ENCODE peak calls at places on chromosomes 6 and 20, in six cellular contexts. A, D, F, N, L and Y are unnamed samples.

GRCh38 chr6:13923527-13924145 is 1.1 kb upstream of the RNF182 start:
- DNase-seq in D (no peak), F (no peak), N (no peak), A (no peak), L (peak; percentile 64), Y (no peak)

GRCh38 chr6:168683621-168684020 is 242.6 kb downstream of the SMOC2 start:
- DNase-seq in A (no peak), L (no peak), D (no peak), F (no peak), N (no peak), Y (no peak)

GRCh38 chr6:124669713-124670480 is 292.3 kb upstream of the RNF217 start:
- DNase-seq in D (no peak), A (no peak), L (no peak), N (no peak), F (no peak), Y (no peak)

GRCh38 chr20:58714340-58714922 is 21.8 kb downstream of the NPEPL1 start:
- DNase-seq in L (no peak), N (no peak), D (peak; percentile 2), A (no peak), F (no peak), Y (no peak)

GRCh38 chr6:35370124-35370741 is 27.9 kb downstream of the PPARD start:
- DNase-seq in N (peak; percentile 73), F (no peak), L (peak; percentile 94), D (peak; percentile 50), A (peak; percentile 73), Y (peak; percentile 71)

GRCh38 chr20:6636209-6637159 is 131.0 kb upstream of the BMP2 start:
- DNase-seq in A (no peak), F (peak; percentile 66), D (peak; percentile 81), L (peak; percentile 82), N (no peak), Y (peak; percentile 5)

GRCh38 chr6:142696689-142697088 is 248.3 kb downstream of the HIVEP2 start:
- DNase-seq in F (no peak), D (no peak), N (peak; percentile 66), L (peak; percentile 86), A (no peak), Y (no peak)

GRCh38 chr6:29887330-29887818 is 55.0 kb upstream of the HLA-A start:
- DNase-seq in A (peak; percentile 8), F (peak; percentile 67), D (peak; percentile 58), L (peak; percentile 12), N (no peak), Y (no peak)

GRCh38 chr20:46139243-46139889 is 21.3 kb downstream of the CD40 start:
- DNase-seq in D (no peak), L (no peak), A (no peak), F (no peak), N (no peak), Y (no peak)

GRCh38 chr6:96775727-96776400 is 61.4 kb downstream of the GPR63 start:
- DNase-seq in D (no peak), N (no peak), A (no peak), F (no peak), L (no peak), Y (no peak)

GRCh38 chr6:96777113-96777512 is 60.2 kb downstream of the GPR63 start:
- DNase-seq in D (no peak), A (no peak), F (no peak), L (no peak), N (no peak), Y (no peak)

GRCh38 chr6:96783307-96783706 is 54.0 kb downstream of the GPR63 start:
- DNase-seq in D (no peak), N (no peak), F (no peak), A (no peak), L (no peak), Y (no peak)

GRCh38 chr6:96784650-96785049 is 52.6 kb downstream of the GPR63 start:
- DNase-seq in L (no peak), F (no peak), A (no peak), D (no peak), N (no peak), Y (no peak)

DNA sequence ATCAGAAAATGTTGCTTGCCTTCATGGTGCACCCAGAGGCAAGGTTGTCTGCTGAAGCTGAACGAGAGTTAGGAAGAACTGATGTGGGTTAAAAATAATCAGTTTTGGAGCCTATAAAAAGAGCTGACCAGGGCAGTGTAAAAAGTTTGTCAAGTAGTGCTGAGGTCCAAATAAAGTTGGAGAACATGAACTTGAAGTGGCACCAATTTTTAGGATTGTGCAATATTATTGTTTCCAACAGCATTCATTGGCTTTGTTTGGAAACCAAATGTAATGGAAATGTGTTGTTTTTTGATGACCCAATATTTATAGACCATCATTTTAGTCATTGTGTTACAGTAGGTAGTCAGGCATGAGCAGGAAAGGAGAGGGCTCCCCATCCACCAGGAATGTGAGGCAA is 55.7 kb downstream of the GPR63 start:
- DNase-seq in N (no peak), D (no peak), A (no peak), F (no peak), L (no peak), Y (no peak)
- H3K9me2 ChIP-seq in N (no peaks in the 10 kb centered on the region), D (no peaks in the 10 kb centered on the region), A (no peaks in the 10 kb centered on the region), F (peaks cover 4% of the 10 kb centered on the region), L (no peaks in the 10 kb centered on the region), Y (no peaks in the 10 kb centered on the region)

DNA sequence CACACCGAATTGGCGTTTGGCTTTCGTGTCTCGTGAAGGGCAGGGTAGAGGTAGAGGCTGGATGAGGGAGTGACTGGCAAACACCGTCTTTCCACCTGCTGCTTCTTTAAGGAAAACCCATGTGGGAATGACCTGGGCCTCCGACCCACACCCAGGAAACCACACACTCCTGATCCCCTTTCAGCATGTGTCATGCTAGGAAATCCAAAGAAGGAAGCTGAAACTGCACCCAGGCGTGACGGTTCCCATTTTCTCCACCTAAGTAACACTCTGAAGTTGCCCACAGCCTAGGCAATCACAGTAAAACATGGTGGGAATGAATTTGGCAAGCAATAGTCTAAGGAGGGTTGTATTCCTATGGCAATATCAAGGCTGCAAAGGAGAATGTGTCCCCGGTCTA is 538.4 kb upstream of the NOX3 start:
- DNase-seq in A (no peak), N (no peak), F (no peak), L (no peak), D (no peak), Y (no peak)
- H2AFZ ChIP-seq in A (no peak overlapping the region), N (no peak overlapping the region), F (peak overlapping the region; percentile 43), L (no peak overlapping the region), D (no peak overlapping the region), Y (no peak overlapping the region)

DNA sequence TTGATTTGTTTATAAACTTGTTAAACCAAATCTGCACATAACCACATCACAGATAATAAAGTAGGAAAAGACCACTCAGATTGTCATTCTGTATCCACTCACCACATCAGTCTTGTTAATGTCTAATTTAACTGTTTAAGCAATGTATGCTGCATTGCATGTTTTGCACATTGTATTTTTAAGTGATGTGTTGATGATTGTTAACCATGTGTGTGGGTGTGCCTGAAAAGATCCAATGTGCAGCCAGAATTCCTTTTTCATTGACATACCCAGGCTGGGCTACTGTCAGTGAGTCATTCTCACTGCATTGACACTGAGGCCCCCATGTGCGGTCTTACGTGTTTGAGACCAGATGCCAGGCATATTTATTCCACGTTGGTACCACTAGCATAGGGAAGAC is 167.3 kb downstream of the TRMT11 start:
- DNase-seq in A (no peak), N (no peak), D (no peak), L (no peak), F (no peak), Y (no peak)
- H3K9me2 ChIP-seq in A (no peaks in the 10 kb centered on the region), N (no peaks in the 10 kb centered on the region), D (no peaks in the 10 kb centered on the region), L (no peaks in the 10 kb centered on the region), F (no peaks in the 10 kb centered on the region), Y (no peaks in the 10 kb centered on the region)

GRCh38 chr20:982754-983153 is 19.4 kb downstream of the RSPO4 start:
- DNase-seq in D (no peak), A (no peak), L (no peak), N (no peak), F (peak; percentile 45), Y (no peak)

GRCh38 chr20:991850-992249 is 10.3 kb downstream of the RSPO4 start:
- DNase-seq in A (no peak), D (no peak), N (no peak), L (no peak), F (peak; percentile 67), Y (peak; percentile 8)

GRCh38 chr20:990293-990959 is 11.7 kb downstream of the RSPO4 start:
- DNase-seq in N (no peak), F (no peak), D (no peak), L (no peak), A (no peak), Y (no peak)

GRCh38 chr20:987677-988076 is 14.4 kb downstream of the RSPO4 start:
- DNase-seq in A (no peak), F (no peak), N (no peak), D (no peak), L (no peak), Y (no peak)

DNA sequence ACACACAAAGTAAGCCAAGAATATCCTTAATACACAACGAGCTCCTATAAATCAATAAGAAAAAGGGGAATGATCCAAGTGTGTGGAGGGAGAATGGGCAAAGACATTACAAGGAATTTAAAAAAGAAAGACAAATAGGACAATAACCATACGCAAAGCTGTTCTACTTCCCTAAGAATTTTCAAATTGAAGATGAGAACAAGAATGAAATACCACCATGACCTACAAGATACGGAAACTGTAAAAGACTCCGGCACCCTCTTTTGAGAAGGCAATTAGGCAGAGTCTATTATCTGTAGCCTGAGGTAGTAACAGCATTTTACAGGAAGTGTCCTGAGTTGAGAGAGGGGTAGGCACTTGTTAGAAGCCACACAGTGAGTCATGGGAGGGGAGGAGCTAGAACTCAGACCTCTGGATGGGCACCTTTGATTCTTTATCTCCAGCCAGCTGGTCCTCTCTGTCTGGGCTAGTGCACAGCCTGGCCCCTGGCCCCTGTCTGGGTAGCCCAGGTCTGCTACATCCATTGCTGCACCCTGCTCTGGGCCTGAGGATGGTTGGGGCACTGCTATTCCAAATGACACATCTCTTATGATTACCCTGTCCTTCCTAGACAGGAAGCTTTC is 15.3 kb downstream of the RSPO4 start:
- DNase-seq in D (no peak), L (peak; percentile 34), N (no peak), A (peak; percentile 15), F (no peak), Y (no peak)
- H2AFZ ChIP-seq in D (no peak overlapping the region), L (no peak overlapping the region), N (no peak overlapping the region), A (no peak overlapping the region), F (no peak overlapping the region), Y (no peak overlapping the region)